ENCODE peak calls at places on chromosomes 4 and X, in seven cellular contexts. X is heart right ventricle, A is left ventricle myocardium inferior, Z is right lobe of liver, Q is lung, V is A549, Y is PC-3. B is an unnamed sample. For H3K9me3 and H3K4me1, the result is how much of the 10 kb centered on the place peaks cover.

GRCh38 chr4:84547211-84547610 is 35.7 kb upstream of the CDS1 start:
- DNase-seq in X (no peak), A (no peak), Z (no peak), Q (no peak), V (no peak), Y (no peak), B (no peak)

GRCh38 chr4:118348886-118349285 is 3.9 kb downstream of the PRSS12 start:
- DNase-seq in X (no peak), A (no peak), Z (no peak), Q (peak), V (no peak), Y (no peak), B (no peak)

GRCh38 chr4:24690436-24690835 is 104.9 kb upstream of the SOD3 start:
- DNase-seq in X (no peak), A (no peak), Z (no peak), Q (no peak), V (no peak), Y (peak), B (no peak)

GRCh38 chr4:144701683-144702233 is 55.8 kb downstream of the HHIP start:
- DNase-seq in X (no peak), A (no peak), Z (no peak), Q (no peak), V (no peak), Y (no peak), B (no peak)

GRCh38 chrX:140480765-140481164 is 24.1 kb downstream of the SOX3 start:
- DNase-seq in X (no peak), A (no peak), Z (no peak), Q (no peak), V (no peak), Y (no peak), B (no peak)

GRCh38 chr4:187993827-187994226 is 1.7 kb upstream of the ZFP42 start:
- DNase-seq in X (no peak), A (no peak), Z (no peak), Q (no peak), V (peak), Y (peak), B (peak)

GRCh38 chr4:32334759-32335158 is 1614.6 kb downstream of the PCDH7 start:
- DNase-seq in X (no peak), A (no peak), Z (no peak), Q (no peak), V (no peak), Y (no peak), B (no peak)

GRCh38 chr4:160296476-160296875 is 1193.6 kb downstream of the RAPGEF2 start:
- DNase-seq in X (no peak), A (no peak), Z (no peak), Q (no peak), V (no peak), Y (no peak), B (no peak)

GRCh38 chr4:84503495-84504437 is 4.7 kb upstream of the NKX6-1 start:
- DNase-seq in X (peak), A (no peak), Z (no peak), Q (no peak), V (peak), Y (peak), B (no peak)

GRCh38 chr4:159768011-159768410 is 665.1 kb downstream of the RAPGEF2 start:
- DNase-seq in X (no peak), A (no peak), Z (no peak), Q (no peak), V (no peak), Y (no peak), B (no peak)

GRCh38 chrX:119734897-119735339 is 23.5 kb upstream of the SOWAHD start:
- DNase-seq in X (peak), A (peak), Z (peak), Q (peak), V (no peak), Y (no peak), B (peak)

GRCh38 chrX:95911062-95911461 is 773.6 kb upstream of the DIAPH2 start:
- DNase-seq in X (no peak), A (no peak), Z (no peak), Q (no peak), V (no peak), Y (no peak), B (no peak)

GRCh38 chrX:95903490-95903889 is 781.2 kb upstream of the DIAPH2 start:
- DNase-seq in X (no peak), A (no peak), Z (no peak), Q (no peak), V (no peak), Y (peak), B (no peak)

GRCh38 chrX:95907081-95907480 is 777.6 kb upstream of the DIAPH2 start:
- DNase-seq in X (no peak), A (no peak), Z (no peak), Q (no peak), V (no peak), Y (no peak), B (no peak)
- H3K9me3 ChIP-seq in X (under half), A (under half), Z (under half), Q (under half), V (under half), Y (under half), B (under half)

GRCh38 chrX:15594371-15594770 is 6.4 kb downstream of the ACE2 start:
- DNase-seq in X (no peak), A (no peak), Z (no peak), Q (no peak), V (peak), Y (peak), B (no peak)
- TF ChIP-seq CTCF in X (peak), A (peak), Z (no peak), Q (no peak), V (no peak), Y (peak), B (no peak)

DNA sequence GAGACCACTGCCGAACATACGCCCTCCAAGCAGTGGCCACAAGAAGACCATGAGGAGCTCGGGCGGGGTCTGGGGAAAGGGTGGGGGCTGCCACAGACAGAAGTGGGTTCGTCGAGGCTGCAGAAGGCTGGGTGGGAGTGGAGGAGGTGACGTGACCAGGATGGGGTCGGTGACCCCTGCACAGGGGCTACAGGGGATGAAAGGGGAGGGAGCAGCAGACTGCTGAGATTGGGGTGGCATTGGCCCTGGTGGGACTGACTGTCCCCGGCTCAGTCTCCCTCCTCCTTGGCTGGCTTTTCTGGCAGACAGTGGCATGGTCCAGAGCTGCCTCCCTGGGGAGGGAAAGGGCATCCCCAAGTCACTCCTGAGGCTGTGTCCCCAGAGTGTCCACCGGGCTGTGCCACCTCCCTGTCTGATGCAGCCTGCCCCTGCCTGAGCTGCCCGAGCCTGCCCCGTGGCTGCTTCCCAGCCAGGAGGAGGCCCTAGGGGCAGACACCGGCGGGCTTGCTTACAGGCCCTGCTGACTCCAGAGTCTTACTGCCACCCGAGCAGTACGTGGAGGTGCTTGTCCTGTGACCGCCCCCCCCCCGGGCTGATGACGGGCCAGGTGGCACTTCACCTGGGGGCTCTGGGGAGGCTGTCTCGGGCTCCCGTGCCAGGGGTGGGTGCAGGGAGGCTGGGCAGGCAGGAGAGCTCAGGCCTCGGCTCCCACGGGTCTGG is 7.2 kb downstream of the SH3BP2 start:
- DNase-seq in X (no peak), A (peak), Z (peak), Q (no peak), V (no peak), Y (no peak), B (no peak)
- H3K4me1 ChIP-seq in X (half or more), A (half or more), Z (under half), Q (half or more), V (half or more), Y (under half), B (half or more)

DNA sequence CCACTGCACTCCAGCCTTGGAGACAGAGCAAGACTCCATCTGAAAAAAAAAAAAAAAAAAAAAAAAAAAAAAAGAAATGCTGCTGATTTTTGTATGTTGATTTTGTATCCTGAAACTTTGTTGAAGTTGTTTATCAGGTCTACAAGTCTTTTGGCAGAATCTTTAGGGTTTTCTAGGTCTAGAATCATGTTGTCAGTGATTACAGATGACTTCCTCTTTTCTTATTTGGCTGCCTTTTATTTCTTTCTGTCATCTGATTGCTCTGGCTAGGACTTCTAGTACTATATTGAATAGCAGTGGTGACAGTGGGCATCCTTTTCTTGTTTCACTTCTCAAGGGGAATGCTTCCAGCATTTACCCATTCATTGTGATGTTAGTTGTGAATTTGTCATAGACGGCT is 334.4 kb downstream of the SPRY1 start:
- DNase-seq in X (no peak), A (no peak), Z (no peak), Q (no peak), V (no peak), Y (no peak), B (no peak)
- H3K9me3 ChIP-seq in X (under half), A (under half), Z (under half), Q (under half), V (under half), Y (under half), B (under half)

GRCh38 chrX:145178268-145178667 is 69.0 kb upstream of the SPANXN1 start:
- DNase-seq in X (no peak), A (no peak), Z (no peak), Q (no peak), V (no peak), Y (peak), B (no peak)
- TF ChIP-seq CTCF in X (no peak), A (no peak), Z (peak), Q (no peak), V (no peak), Y (peak), B (no peak)

GRCh38 chrX:115583730-115584004 is 22.7 kb downstream of the PLS3 start:
- DNase-seq in X (no peak), A (no peak), Z (no peak), Q (no peak), V (no peak), Y (no peak), B (no peak)

GRCh38 chrX:115582035-115582870 is 21.3 kb downstream of the PLS3 start:
- DNase-seq in X (no peak), A (peak), Z (no peak), Q (no peak), V (no peak), Y (no peak), B (no peak)

GRCh38 chrX:115588180-115588579 is 27.2 kb downstream of the PLS3 start:
- DNase-seq in X (no peak), A (no peak), Z (no peak), Q (no peak), V (no peak), Y (no peak), B (no peak)

GRCh38 chrX:115582871-115583729 is 22.1 kb downstream of the PLS3 start:
- DNase-seq in X (no peak), A (no peak), Z (no peak), Q (no peak), V (no peak), Y (peak), B (no peak)

DNA sequence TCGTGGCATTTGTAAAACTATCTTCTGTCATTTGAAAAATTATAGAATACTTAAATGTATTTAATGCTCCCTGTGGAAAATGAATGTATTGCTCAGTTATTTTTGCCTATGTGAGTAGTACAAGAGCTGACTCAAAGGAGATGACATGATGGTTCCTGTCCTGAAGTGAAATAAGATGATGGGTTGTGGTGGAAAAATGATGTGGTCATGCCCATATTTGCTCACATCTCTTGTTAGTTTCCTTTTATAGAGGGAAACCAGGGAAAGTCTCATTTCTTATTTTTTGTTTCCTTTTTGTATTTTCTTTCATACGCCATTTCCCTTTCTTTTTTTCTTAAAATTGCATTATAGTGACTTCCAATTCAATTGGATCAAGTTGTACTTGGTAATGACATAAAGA is 23.7 kb downstream of the PLS3 start:
- DNase-seq in X (no peak), A (no peak), Z (no peak), Q (no peak), V (no peak), Y (peak), B (no peak)
- H3K4me1 ChIP-seq in X (under half), A (half or more), Z (under half), Q (under half), V (half or more), Y (half or more), B (under half)

GRCh38 chr4:174910271-174910670 is 7.9 kb upstream of the ADAM29 start:
- DNase-seq in X (no peak), A (no peak), Z (no peak), Q (no peak), V (no peak), Y (no peak), B (no peak)
- H3K9me3 ChIP-seq in X (under half), A (under half), Z (under half), Q (under half), V (under half), Y (under half), B (under half)

DNA sequence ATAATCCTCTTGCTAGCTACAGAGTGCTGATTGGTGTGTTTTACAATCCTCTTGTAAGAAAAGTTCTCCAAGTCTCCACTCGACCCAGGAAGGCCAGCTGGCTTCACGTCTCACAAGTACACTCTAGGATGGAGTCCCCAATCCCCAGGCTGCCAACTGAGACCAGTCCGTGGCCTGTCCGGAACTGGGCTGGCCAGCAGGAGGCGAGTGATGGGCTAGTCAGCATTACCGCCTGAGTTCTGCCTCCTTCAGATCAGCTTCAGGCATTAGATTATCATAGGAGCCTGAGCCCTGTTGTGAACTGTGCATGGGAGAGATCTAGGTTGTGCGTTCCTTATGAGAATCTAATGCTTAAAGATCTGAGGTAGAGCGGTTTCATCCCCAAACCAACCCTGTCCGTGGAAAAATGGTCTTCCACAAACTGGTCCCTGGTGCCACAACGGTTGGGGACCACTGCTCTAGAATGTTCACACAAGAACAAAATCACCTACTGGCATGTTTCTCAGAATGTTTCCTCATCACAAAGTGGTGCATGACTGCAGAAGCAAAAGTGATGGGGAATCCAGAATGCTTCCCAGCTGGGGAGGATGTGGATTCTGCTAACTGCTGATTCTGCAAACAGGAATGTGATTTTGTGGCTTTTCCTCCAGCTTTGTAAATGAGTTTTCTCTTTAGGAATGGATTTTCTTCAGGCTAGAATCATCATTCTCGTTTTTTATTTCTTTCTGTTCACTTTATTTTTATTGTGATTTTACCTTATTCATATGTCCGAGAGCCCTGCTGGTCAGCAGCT is 40.9 kb downstream of the SEPTIN11 start:
- DNase-seq in X (no peak), A (no peak), Z (no peak), Q (no peak), V (no peak), Y (no peak), B (no peak)
- TF ChIP-seq CTCF in X (no peak), A (no peak), Z (no peak), Q (no peak), V (no peak), Y (no peak), B (no peak)

GRCh38 chr4:168848112-168848511 is 161.9 kb downstream of the CBR4 start:
- DNase-seq in X (no peak), A (no peak), Z (no peak), Q (no peak), V (no peak), Y (no peak), B (peak)

GRCh38 chr4:168844261-168845039 is 165.6 kb downstream of the CBR4 start:
- DNase-seq in X (no peak), A (no peak), Z (no peak), Q (no peak), V (no peak), Y (no peak), B (no peak)

GRCh38 chr4:168845897-168846296 is 164.2 kb downstream of the CBR4 start:
- DNase-seq in X (no peak), A (no peak), Z (no peak), Q (no peak), V (no peak), Y (no peak), B (no peak)

GRCh38 chr4:168848977-168849687 is 160.9 kb downstream of the CBR4 start:
- DNase-seq in X (no peak), A (no peak), Z (no peak), Q (no peak), V (no peak), Y (no peak), B (no peak)

DNA sequence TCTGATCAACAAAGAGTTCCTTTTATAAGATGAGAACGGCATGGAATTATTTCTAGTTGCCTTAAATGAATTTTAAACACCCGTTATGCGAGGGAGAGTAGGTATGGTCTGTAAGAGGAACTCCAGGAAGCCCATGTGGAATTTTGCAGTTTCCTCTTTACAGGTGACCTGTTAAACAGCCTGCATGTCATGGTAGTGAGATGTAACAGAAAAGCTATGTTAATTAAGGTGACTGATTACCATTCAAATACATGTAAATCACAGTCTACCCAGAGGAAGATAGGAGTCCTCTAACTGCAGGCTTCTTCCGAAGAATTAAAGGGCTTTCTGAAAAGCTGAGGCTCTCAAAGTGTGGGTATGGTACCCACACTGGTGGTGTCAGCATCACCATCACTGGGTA is 163.6 kb downstream of the CBR4 start:
- DNase-seq in X (no peak), A (no peak), Z (no peak), Q (no peak), V (no peak), Y (no peak), B (no peak)
- H3K4me1 ChIP-seq in X (under half), A (half or more), Z (under half), Q (under half), V (half or more), Y (under half), B (under half)

B was measured in testis.